ENCODE peak calls at places on chromosome 13, in six cellular contexts. V is KBM-7, B is omental fat pad, K is GOT3, N is anterior cingulate cortex, J is LHCN-M2. O is an unnamed sample.

GRCh38 chr13:95235199-95235726 is 66.0 kb downstream of the ABCC4 start:
- DNase-seq in N (no peak), J (no peak), K (no peak), V (no peak), B (no peak), O (no peak)

GRCh38 chr13:112506046-112506445 is 81.9 kb downstream of the TUBGCP3 start:
- DNase-seq in J (no peak), V (no peak), N (no peak), B (no peak), K (no peak), O (no peak)

GRCh38 chr13:33560722-33561121 is 257.2 kb upstream of the RFC3 start:
- DNase-seq in J (no peak), N (no peak), B (no peak), K (no peak), V (no peak), O (no peak)

GRCh38 chr13:72255908-72256307 is 388.9 kb upstream of the DACH1 start:
- DNase-seq in K (no peak), B (no peak), V (no peak), N (no peak), J (peak), O (no peak)

GRCh38 chr13:94860981-94861407 is 148.6 kb upstream of the SOX21 start:
- DNase-seq in B (no peak), J (no peak), N (no peak), K (no peak), V (peak), O (peak)

GRCh38 chr13:108225440-108225839 is 7.2 kb downstream of the ABHD13 start:
- DNase-seq in K (no peak), B (no peak), J (no peak), N (no peak), V (peak), O (no peak)

GRCh38 chr13:46595136-46595917 is 42.4 kb downstream of the LRCH1 start:
- DNase-seq in V (peak), K (no peak), J (no peak), B (no peak), N (no peak), O (no peak)

GRCh38 chr13:88068975-88069374 is 397.8 kb downstream of the SLITRK5 start:
- DNase-seq in J (no peak), K (no peak), B (no peak), N (no peak), V (peak), O (no peak)

GRCh38 chr13:49265822-49266221 is 18.1 kb downstream of the CDADC1 start:
- DNase-seq in B (no peak), J (peak), V (no peak), K (no peak), N (no peak), O (no peak)

GRCh38 chr13:32314968-32315254 is 252 bp downstream of the ZAR1L start:
- DNase-seq in N (no peak), J (peak), K (no peak), V (no peak), B (peak), O (peak)

GRCh38 chr13:112753868-112754267 is 64.0 kb downstream of the ATP11A start:
- DNase-seq in N (no peak), B (no peak), J (no peak), V (no peak), K (no peak), O (no peak)

GRCh38 chr13:76764429-76764828 is 121.8 kb downstream of the KCTD12 start:
- DNase-seq in N (no peak), J (peak), B (no peak), V (peak), K (no peak), O (no peak)

GRCh38 chr13:32001392-32001768 is 30.2 kb upstream of the FRY start:
- DNase-seq in N (no peak), V (peak), J (peak), B (no peak), K (no peak), O (no peak)

GRCh38 chr13:37899753-37900152 is 30.2 kb upstream of the TRPC4 start:
- DNase-seq in N (no peak), B (no peak), K (no peak), J (no peak), V (no peak), O (no peak)